ENCODE peak calls at places on chromosome 5, in seven cellular contexts. A is lung, Z is cardiac fibroblast, E is fibroblast of the conjunctiva, Y is AML-193, O is endothelial cell, M is fibroblast of pulmonary artery. T is an unnamed sample.

GRCh38 chr5:141875795-141876627 is 2.2 kb downstream of the PCDH1 start:
- DNase-seq in A (no peak), Z (no peak), E (no peak), Y (no peak), O (no peak), M (peak), T (no peak)

GRCh38 chr5:41145306-41145705 is 68.0 kb downstream of the C6 start:
- DNase-seq in A (no peak), Z (no peak), E (no peak), Y (no peak), O (no peak), M (no peak), T (no peak)

GRCh38 chr5:82417776-82418607 is 139.8 kb upstream of the RPS23 start:
- DNase-seq in A (no peak), Z (peak), E (peak), Y (no peak), O (no peak), M (no peak), T (no peak)

GRCh38 chr5:41507501-41507900 is 2.9 kb downstream of the PLCXD3 start:
- DNase-seq in A (no peak), Z (no peak), E (no peak), Y (no peak), O (no peak), M (no peak), T (no peak)

GRCh38 chr5:140043508-140043872 is 391 bp upstream of the NRG2 start:
- DNase-seq in A (no peak), Z (no peak), E (no peak), Y (no peak), O (peak), M (no peak), T (no peak)

GRCh38 chr5:170126061-170126460 is 20.4 kb downstream of the FOXI1 start:
- DNase-seq in A (no peak), Z (no peak), E (no peak), Y (no peak), O (no peak), M (no peak), T (no peak)

GRCh38 chr5:144177548-144177947 is 6.9 kb downstream of the KCTD16 start:
- DNase-seq in A (no peak), Z (no peak), E (no peak), Y (no peak), O (no peak), M (no peak), T (no peak)

GRCh38 chr5:129125819-129126218 is 31.3 kb downstream of the ISOC1 start:
- DNase-seq in A (no peak), Z (no peak), E (no peak), Y (peak), O (no peak), M (no peak), T (no peak)

T was measured in activated CD8-positive, alpha-beta memory T cell treated with anti-CD3 and anti-CD28 coated beads, Interleukin-2, amount 50 U/mL, for 48 hours.